ENCODE peak calls at places on chromosomes 12 and 14, in six cellular contexts. D, U, V, A, Y and I are unnamed samples.

GRCh38 chr12:100608776-100609175 is 35.3 kb downstream of the GAS2L3 start:
- DNase-seq in D (no peak), U (no peak), V (no peak), A (no peak), Y (no peak), I (no peak)

GRCh38 chr14:54902521-54903420 is at the start of gene GCH1:
- DNase-seq in D (peak), U (peak), V (peak), A (no peak), Y (peak), I (peak)

GRCh38 chr12:91774471-91774921 is 371.1 kb downstream of the BTG1 start:
- DNase-seq in D (no peak), U (peak), V (no peak), A (peak), Y (peak), I (peak)

GRCh38 chr14:66944872-66945271 is 244.4 kb upstream of the GARIN2 start:
- DNase-seq in D (no peak), U (peak), V (peak), A (no peak), Y (no peak), I (no peak)

GRCh38 chr14:103155013-103155412 is 31.8 kb downstream of the TNFAIP2 start:
- DNase-seq in D (no peak), U (peak), V (peak), A (no peak), Y (peak), I (peak)

GRCh38 chr14:22289570-22289969 is 299.5 kb downstream of the DAD1 start:
- DNase-seq in D (no peak), U (no peak), V (no peak), A (no peak), Y (no peak), I (no peak)

GRCh38 chr12:24360907-24361306 is 411.4 kb upstream of the SOX5 start:
- DNase-seq in D (no peak), U (peak), V (no peak), A (no peak), Y (no peak), I (no peak)

GRCh38 chr14:31717294-31718085 is 156.3 kb downstream of the NUBPL start:
- DNase-seq in D (no peak), U (no peak), V (no peak), A (no peak), Y (peak), I (no peak)